ENCODE peak calls at places on chromosomes 4 and X, in seven cellular contexts. K, C, F, Q, M, D and S are unnamed samples. For H3K27me3, H3K4me1 and H3K9me3, the result is how much of the 10 kb centered on the place peaks cover.

GRCh38 chr4:176340871-176341685 is 21.3 kb downstream of the SPCS3 start:
- DNase-seq in K (no peak), C (no peak), F (no peak), Q (peak), M (peak), D (no peak), S (peak)

GRCh38 chrX:78019586-78020483 is 50.4 kb upstream of the PGAM4 start:
- DNase-seq in K (no peak), C (no peak), F (no peak), Q (no peak), M (no peak), D (no peak), S (no peak)

GRCh38 chrX:42241421-42241820 is 318.1 kb upstream of the CASK start:
- DNase-seq in K (no peak), C (no peak), F (no peak), Q (no peak), M (no peak), D (no peak), S (no peak)

GRCh38 chr4:56705870-56706400 is 24.8 kb upstream of the HOPX start:
- DNase-seq in K (no peak), C (no peak), F (no peak), Q (no peak), M (no peak), D (no peak), S (no peak)

GRCh38 chr4:86498560-86499166 is 95.5 kb upstream of the PTPN13 start:
- DNase-seq in K (no peak), C (no peak), F (no peak), Q (peak), M (peak), D (no peak), S (peak)

GRCh38 chrX:68490644-68491043 is 8.2 kb upstream of the YIPF6 start:
- DNase-seq in K (no peak), C (no peak), F (no peak), Q (no peak), M (peak), D (no peak), S (peak)

GRCh38 chr4:183599690-183600089 is 59.3 kb downstream of the RWDD4 start:
- DNase-seq in K (no peak), C (no peak), F (no peak), Q (no peak), M (no peak), D (no peak), S (no peak)

GRCh38 chr4:153082322-153083301 is 121.6 kb upstream of the TRIM2 start:
- DNase-seq in K (no peak), C (no peak), F (no peak), Q (no peak), M (no peak), D (no peak), S (no peak)

GRCh38 chr4:83629945-83630684 is 94.2 kb downstream of the GPAT3 start:
- DNase-seq in K (peak), C (peak), F (no peak), Q (peak), M (peak), D (peak), S (peak)

GRCh38 chrX:41452972-41453371 is 5.8 kb downstream of the NYX start:
- DNase-seq in K (no peak), C (no peak), F (no peak), Q (no peak), M (no peak), D (no peak), S (peak)

GRCh38 chrX:38864165-38864564 is 62.9 kb downstream of the MID1IP1 start:
- DNase-seq in K (no peak), C (no peak), F (no peak), Q (no peak), M (peak), D (no peak), S (peak)

GRCh38 chr4:135824759-135825331 is 1623.3 kb upstream of the PABPC4L start:
- DNase-seq in K (no peak), C (no peak), F (no peak), Q (no peak), M (no peak), D (no peak), S (peak)

GRCh38 chrX:131544218-131544617 is 344 bp downstream of the OR13H1 start:
- DNase-seq in K (no peak), C (no peak), F (no peak), Q (no peak), M (no peak), D (no peak), S (no peak)

GRCh38 chr4:124278477-124278876 is 434.1 kb downstream of the ANKRD50 start:
- DNase-seq in K (no peak), C (no peak), F (no peak), Q (no peak), M (peak), D (no peak), S (peak)

GRCh38 chrX:66601522-66601921 is 37.4 kb downstream of the EDA2R start:
- DNase-seq in K (no peak), C (no peak), F (no peak), Q (no peak), M (no peak), D (no peak), S (no peak)

DNA sequence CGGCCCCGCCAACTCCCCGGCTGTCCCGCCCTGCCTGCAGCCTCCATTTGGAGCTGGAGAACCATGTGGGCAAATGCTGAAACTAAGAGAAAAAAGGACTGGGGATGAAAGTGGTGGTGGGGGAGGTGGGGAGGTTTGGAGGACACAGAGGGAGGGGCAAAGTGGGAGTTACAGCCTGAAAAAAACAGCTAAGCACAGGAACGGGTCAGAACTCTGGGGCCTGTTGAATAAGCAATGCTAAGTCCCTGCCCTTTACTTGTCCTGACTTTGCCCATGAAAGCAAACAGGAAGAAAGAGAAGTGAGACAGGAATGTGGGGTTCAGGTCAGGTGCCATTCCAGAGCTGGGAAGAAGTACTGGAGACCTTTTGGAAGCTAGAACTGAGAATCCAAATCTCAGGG is 3.4 kb upstream of the GSX2 start:
- DNase-seq in K (no peak), C (no peak), F (no peak), Q (no peak), M (no peak), D (no peak), S (no peak)
- H3K27me3 ChIP-seq in K (half or more), C (half or more), F (under half), Q (under half), M (under half), D (under half), S (under half)

DNA sequence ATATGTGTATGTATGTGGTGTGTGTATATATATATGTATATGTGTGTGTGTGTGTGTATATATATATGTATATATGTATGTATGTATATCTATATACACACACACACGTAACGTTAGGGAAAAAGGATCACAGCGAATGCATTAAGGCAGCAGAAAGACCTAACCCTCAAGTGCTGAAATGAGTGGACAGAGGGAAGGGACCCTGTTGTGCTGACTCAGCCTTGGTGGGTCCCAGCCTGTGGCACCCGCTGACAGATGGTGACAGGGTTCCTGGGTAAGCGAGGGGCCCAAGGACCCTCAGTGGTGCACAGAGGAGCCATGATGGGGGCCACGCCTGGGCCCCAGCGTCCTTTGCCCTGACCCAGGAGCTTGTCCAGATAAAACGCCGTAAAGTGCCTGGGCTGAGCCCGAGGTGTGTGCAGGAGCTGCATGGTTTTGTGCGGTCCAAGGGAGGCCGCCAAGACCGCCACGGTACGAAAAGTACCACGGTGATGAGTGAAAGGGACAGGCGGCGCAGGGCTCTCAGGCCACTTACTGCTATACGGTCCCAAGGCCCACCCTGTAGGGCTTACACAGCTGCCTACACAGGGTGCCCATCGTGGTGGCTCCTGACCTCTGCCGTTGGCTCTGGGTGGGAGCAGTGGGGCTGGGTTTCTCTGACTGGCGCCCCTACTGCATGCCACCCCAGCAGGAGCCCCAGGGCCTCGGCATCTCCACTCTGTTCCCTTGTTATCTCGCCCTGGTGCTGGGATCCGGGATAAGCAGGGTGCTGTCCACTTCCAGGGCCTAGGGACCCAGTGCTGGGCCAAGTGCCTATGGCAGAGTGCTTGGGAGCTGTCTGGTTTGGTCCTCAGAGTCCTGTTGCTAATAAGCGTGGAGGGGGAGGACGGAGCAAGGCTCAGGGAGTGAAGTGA is 10.0 kb downstream of the SH3BP2 start:
- DNase-seq in K (peak), C (no peak), F (no peak), Q (no peak), M (no peak), D (no peak), S (no peak)
- H3K4me1 ChIP-seq in K (under half), C (half or more), F (under half), Q (under half), M (under half), D (half or more), S (half or more)

GRCh38 chr4:160117686-160118085 is 1014.8 kb downstream of the RAPGEF2 start:
- DNase-seq in K (no peak), C (no peak), F (no peak), Q (no peak), M (no peak), D (no peak), S (no peak)
- H3K9me3 ChIP-seq in K (under half), C (under half), F (under half), Q (under half), M (under half), D (under half), S (under half)

GRCh38 chrX:47577424-47577823 is 4.8 kb upstream of the TIMP1 start:
- DNase-seq in K (no peak), C (no peak), F (no peak), Q (no peak), M (peak), D (peak), S (no peak)
- H3K27me3 ChIP-seq in K (under half), C (under half), F (under half), Q (under half), M (under half), D (under half), S (under half)

GRCh38 chr4:108359130-108359709 is 190.5 kb upstream of the LEF1 start:
- DNase-seq in K (no peak), C (no peak), F (no peak), Q (no peak), M (no peak), D (no peak), S (no peak)

GRCh38 chr4:108360857-108361820 is 192.4 kb upstream of the LEF1 start:
- DNase-seq in K (no peak), C (peak), F (peak), Q (no peak), M (peak), D (no peak), S (peak)

GRCh38 chr4:108365551-108365950 is 196.8 kb upstream of the LEF1 start:
- DNase-seq in K (no peak), C (no peak), F (no peak), Q (no peak), M (no peak), D (no peak), S (no peak)

GRCh38 chr4:108359936-108360681 is 191.4 kb upstream of the LEF1 start:
- DNase-seq in K (no peak), C (no peak), F (no peak), Q (no peak), M (no peak), D (no peak), S (no peak)

DNA sequence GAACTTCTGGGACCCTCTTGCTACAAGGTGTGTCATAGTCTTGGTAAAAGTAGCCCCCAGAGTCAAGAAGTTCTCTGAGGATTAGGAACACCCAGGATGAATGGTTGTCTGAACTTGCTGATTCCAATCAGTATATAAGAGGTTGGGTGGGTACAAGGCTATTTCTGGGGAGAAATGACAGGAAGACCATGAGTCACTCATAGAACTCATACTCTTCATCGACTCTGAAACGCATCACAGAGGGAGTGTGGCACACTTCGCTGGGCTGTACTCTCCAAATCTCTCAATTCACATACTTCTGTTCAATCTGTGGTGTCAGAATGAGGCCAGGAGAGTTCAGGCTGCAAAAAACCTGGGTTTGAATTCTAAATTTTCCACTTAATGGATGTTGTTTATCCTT is 193.2 kb upstream of the LEF1 start:
- DNase-seq in K (no peak), C (no peak), F (no peak), Q (no peak), M (no peak), D (no peak), S (no peak)
- H3K4me1 ChIP-seq in K (under half), C (under half), F (under half), Q (under half), M (under half), D (under half), S (under half)

DNA sequence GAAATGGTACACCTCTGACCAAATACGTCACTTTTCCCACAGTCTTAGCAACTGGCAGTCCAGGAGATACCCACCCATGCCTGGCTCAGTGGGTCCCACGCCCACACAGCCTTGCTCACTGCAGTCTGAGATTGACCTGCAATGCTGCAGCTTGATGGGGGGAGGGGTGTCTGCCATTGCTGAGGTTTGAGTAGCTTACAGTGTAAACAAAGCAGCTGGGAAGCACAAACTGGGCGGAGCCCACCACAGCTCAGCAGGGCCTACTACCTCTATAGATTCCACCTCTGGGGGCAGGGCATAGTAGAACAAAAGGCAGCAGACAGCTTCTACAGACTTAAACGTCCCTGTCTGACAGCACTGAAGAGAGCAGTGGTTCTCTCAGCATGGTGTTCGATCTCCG is 52.7 kb downstream of the AMER1 start:
- DNase-seq in K (no peak), C (no peak), F (no peak), Q (no peak), M (no peak), D (no peak), S (no peak)
- H3K9me3 ChIP-seq in K (under half), C (under half), F (under half), Q (under half), M (under half), D (under half), S (under half)

GRCh38 chr4:3468154-3468553 is 5.0 kb downstream of the DOK7 start:
- DNase-seq in K (no peak), C (no peak), F (no peak), Q (no peak), M (no peak), D (no peak), S (no peak)

GRCh38 chr4:3471098-3471760 is 8.1 kb downstream of the DOK7 start:
- DNase-seq in K (no peak), C (no peak), F (no peak), Q (no peak), M (no peak), D (no peak), S (no peak)

GRCh38 chr4:3470244-3471097 is 7.4 kb downstream of the DOK7 start:
- DNase-seq in K (no peak), C (no peak), F (no peak), Q (no peak), M (peak), D (no peak), S (no peak)

GRCh38 chr4:3468804-3469203 is 5.7 kb downstream of the DOK7 start:
- DNase-seq in K (no peak), C (no peak), F (no peak), Q (no peak), M (no peak), D (no peak), S (no peak)

GRCh38 chr4:3469386-3470243 is 6.5 kb downstream of the DOK7 start:
- DNase-seq in K (no peak), C (peak), F (no peak), Q (no peak), M (no peak), D (no peak), S (no peak)
- H3K27me3 ChIP-seq in K (under half), C (under half), F (under half), Q (under half), M (under half), D (under half), S (under half)

DNA sequence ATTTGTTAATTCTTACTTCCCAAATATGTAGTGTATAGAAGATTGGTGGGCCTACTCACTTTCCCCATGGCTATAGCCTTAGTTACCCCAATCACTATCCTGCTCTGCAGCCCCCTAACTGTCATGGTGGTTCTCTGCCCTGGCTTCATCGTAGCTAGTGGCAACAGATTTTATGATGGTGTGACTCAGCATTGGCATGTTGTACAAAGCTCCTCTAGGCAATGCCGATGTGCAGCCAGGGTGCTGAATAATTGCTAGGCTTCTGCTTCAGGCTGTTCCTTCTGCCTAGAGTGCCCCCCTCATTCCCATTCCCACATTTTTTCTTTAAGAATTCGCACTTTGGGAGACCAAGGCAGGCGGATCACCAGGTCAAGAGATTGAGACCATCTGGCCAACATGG is 35.2 kb downstream of the AFF2 start:
- DNase-seq in K (no peak), C (no peak), F (no peak), Q (no peak), M (no peak), D (no peak), S (no peak)
- H3K4me1 ChIP-seq in K (under half), C (under half), F (under half), Q (under half), M (under half), D (under half), S (under half)

GRCh38 chrX:153379971-153380581 is 21.1 kb downstream of the PNMA6E start:
- DNase-seq in K (no peak), C (no peak), F (no peak), Q (peak), M (no peak), D (no peak), S (no peak)

GRCh38 chrX:153378607-153379006 is 22.5 kb downstream of the PNMA6E start:
- DNase-seq in K (no peak), C (no peak), F (no peak), Q (no peak), M (no peak), D (no peak), S (no peak)

GRCh38 chrX:153379508-153379907 is 21.6 kb downstream of the PNMA6E start:
- DNase-seq in K (no peak), C (no peak), F (no peak), Q (peak), M (no peak), D (no peak), S (no peak)

GRCh38 chrX:153381684-153382532 is 19.2 kb downstream of the PNMA6E start:
- DNase-seq in K (no peak), C (no peak), F (no peak), Q (peak), M (peak), D (no peak), S (peak)

GRCh38 chrX:153380691-153381090 is 20.5 kb downstream of the PNMA6E start:
- DNase-seq in K (no peak), C (no peak), F (no peak), Q (peak), M (no peak), D (no peak), S (no peak)
- H3K9me3 ChIP-seq in K (under half), C (under half), F (under half), Q (under half), M (under half), D (under half), S (under half)

DNA sequence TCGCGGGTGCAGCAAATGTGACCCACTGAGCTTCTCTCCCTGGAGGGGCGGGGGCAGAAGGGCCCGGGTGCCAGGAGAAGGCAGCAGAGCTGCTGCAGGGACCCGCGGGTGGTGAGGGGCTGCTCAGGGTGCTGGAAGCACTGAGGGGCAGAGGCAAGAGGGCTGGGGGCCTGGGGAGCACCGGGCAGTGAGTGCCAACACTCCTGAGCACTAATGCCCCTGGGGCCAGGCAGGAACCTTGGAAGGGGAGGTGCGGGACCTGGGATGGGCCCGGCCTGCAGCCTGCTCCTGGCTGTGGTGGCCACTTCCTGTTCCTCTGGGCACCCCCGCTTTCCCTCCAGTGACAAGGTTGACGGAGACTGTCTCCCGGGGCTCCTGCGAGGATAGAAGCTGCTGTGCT is 66.5 kb upstream of the ADRA2C start:
- DNase-seq in K (no peak), C (no peak), F (no peak), Q (no peak), M (no peak), D (no peak), S (no peak)
- H3K27me3 ChIP-seq in K (under half), C (under half), F (under half), Q (under half), M (under half), D (under half), S (half or more)